ENCODE peak calls at places on chromosomes 1 and 21, in four cellular contexts. One of them, this sample, is unnamed.

GRCh38 chr1:41656088-41656487 is 171.6 kb upstream of the EDN2 start:
- DNase-seq in neural progenitor cell: no peak
- DNase-seq in pancreas: no peak
- DNase-seq in uterus: no peak
- DNase-seq in this sample: no peak

GRCh38 chr1:192272732-192273131 is 44.1 kb upstream of the RGS21 start:
- DNase-seq in neural progenitor cell: no peak
- DNase-seq in pancreas: no peak
- DNase-seq in uterus: no peak
- DNase-seq in this sample: no peak

GRCh38 chr1:112678605-112679004 is 4.1 kb downstream of the MOV10 start:
- DNase-seq in neural progenitor cell: no peak
- DNase-seq in pancreas: no peak
- DNase-seq in uterus: no peak
- DNase-seq in this sample: no peak

GRCh38 chr1:89987170-89987819 is 7.6 kb upstream of the ZNF326 start:
- DNase-seq in neural progenitor cell: peak; percentile 61
- DNase-seq in pancreas: no peak
- DNase-seq in uterus: peak; percentile 64
- DNase-seq in this sample: no peak

GRCh38 chr1:208110296-208110695 is 133.9 kb downstream of the PLXNA2 start:
- DNase-seq in neural progenitor cell: no peak
- DNase-seq in pancreas: no peak
- DNase-seq in uterus: no peak
- DNase-seq in this sample: no peak

GRCh38 chr1:36170643-36171412 is 14.9 kb downstream of the MAP7D1 start:
- DNase-seq in neural progenitor cell: no peak
- DNase-seq in pancreas: no peak
- DNase-seq in uterus: no peak
- DNase-seq in this sample: no peak

GRCh38 chr1:54989473-54989872 is 9.0 kb downstream of the TMEM61 start:
- DNase-seq in neural progenitor cell: no peak
- DNase-seq in pancreas: peak; percentile 69
- DNase-seq in uterus: no peak
- DNase-seq in this sample: no peak

GRCh38 chr1:170664828-170665617 is 1.1 kb downstream of the PRRX1 start:
- DNase-seq in neural progenitor cell: peak; percentile 68
- DNase-seq in pancreas: peak; percentile 71
- DNase-seq in uterus: peak; percentile 51
- DNase-seq in this sample: no peak

GRCh38 chr1:2587071-2587859 is 688 bp downstream of the PRXL2B start:
- DNase-seq in neural progenitor cell: peak; percentile 70
- DNase-seq in pancreas: peak; percentile 75
- DNase-seq in uterus: peak; percentile 37
- DNase-seq in this sample: no peak

GRCh38 chr1:31414692-31415370 is 1.8 kb downstream of the SERINC2 start:
- DNase-seq in neural progenitor cell: no peak
- DNase-seq in pancreas: peak; percentile 54
- DNase-seq in uterus: no peak
- DNase-seq in this sample: no peak

GRCh38 chr1:94025383-94026340 is 95.3 kb downstream of the ABCA4 start:
- DNase-seq in neural progenitor cell: peak; percentile 68
- DNase-seq in pancreas: no peak
- DNase-seq in uterus: peak; percentile 52
- DNase-seq in this sample: no peak

GRCh38 chr1:110524311-110525249 is 5.6 kb upstream of the KCNA10 start:
- DNase-seq in neural progenitor cell: peak; percentile 83
- DNase-seq in pancreas: no peak
- DNase-seq in uterus: no peak
- DNase-seq in this sample: no peak

GRCh38 chr1:225653463-225654276 is 747 bp upstream of the ENAH start:
- DNase-seq in neural progenitor cell: peak; percentile 76
- DNase-seq in pancreas: peak; percentile 82
- DNase-seq in uterus: peak; percentile 88
- DNase-seq in this sample: peak; percentile 43

GRCh38 chr1:40692429-40692905 is 963 bp downstream of the NFYC start:
- DNase-seq in neural progenitor cell: peak; percentile 73
- DNase-seq in pancreas: no peak
- DNase-seq in uterus: no peak
- DNase-seq in this sample: no peak

GRCh38 chr1:30085814-30086770 is 637.3 kb downstream of the MATN1 start:
- DNase-seq in neural progenitor cell: peak; percentile 96
- DNase-seq in pancreas: peak; percentile 81
- DNase-seq in uterus: peak; percentile 64
- DNase-seq in this sample: no peak

GRCh38 chr1:95994643-95995042 is 726.9 kb upstream of the PTBP2 start:
- DNase-seq in neural progenitor cell: no peak
- DNase-seq in pancreas: no peak
- DNase-seq in uterus: no peak
- DNase-seq in this sample: no peak

GRCh38 chr1:95992013-95992412 is 729.6 kb upstream of the PTBP2 start:
- DNase-seq in neural progenitor cell: no peak
- DNase-seq in pancreas: no peak
- DNase-seq in uterus: no peak
- DNase-seq in this sample: no peak

GRCh38 chr1:95984975-95985374 is 736.6 kb upstream of the PTBP2 start:
- DNase-seq in neural progenitor cell: no peak
- DNase-seq in pancreas: no peak
- DNase-seq in uterus: no peak
- DNase-seq in this sample: no peak

DNA sequence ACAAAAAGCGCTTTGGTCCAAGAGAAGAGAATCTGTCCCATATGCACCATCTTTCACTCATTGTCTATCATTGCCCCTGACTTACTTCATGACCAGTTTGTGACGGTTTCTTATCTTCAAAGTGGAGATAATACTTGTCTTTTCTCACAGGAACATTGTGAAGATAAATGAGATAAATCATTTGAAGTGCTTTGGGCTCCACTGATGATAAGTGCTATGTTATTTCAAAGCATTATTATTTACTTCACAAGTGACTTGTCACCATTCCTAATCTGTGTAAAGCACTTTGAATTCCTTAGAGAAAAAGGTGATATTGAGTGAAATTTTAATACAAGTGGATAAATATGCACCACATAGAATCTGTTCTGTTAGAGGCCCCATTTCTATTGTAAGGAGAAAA is 731.6 kb upstream of the PTBP2 start:
- DNase-seq in neural progenitor cell: no peak
- DNase-seq in pancreas: no peak
- DNase-seq in uterus: no peak
- DNase-seq in this sample: no peak
- TF ChIP-seq CTCF in neural progenitor cell: no peak
- TF ChIP-seq CTCF in pancreas: no peak
- TF ChIP-seq CTCF in uterus: no peak
- TF ChIP-seq CTCF in this sample: no peak

GRCh38 chr1:228486596-228487335 is 416 bp upstream of the RNF187 start:
- DNase-seq in neural progenitor cell: peak; percentile 95
- DNase-seq in pancreas: peak; percentile 78
- DNase-seq in uterus: peak; percentile 59
- DNase-seq in this sample: peak; percentile 65
- TF ChIP-seq CTCF in neural progenitor cell: no peak
- TF ChIP-seq CTCF in pancreas: no peak
- TF ChIP-seq CTCF in uterus: no peak
- TF ChIP-seq CTCF in this sample: no peak

GRCh38 chr21:36908260-36908908 is 58.1 kb downstream of the HLCS start:
- DNase-seq in neural progenitor cell: no peak
- DNase-seq in pancreas: no peak
- DNase-seq in uterus: no peak
- DNase-seq in this sample: no peak
- TF ChIP-seq CTCF in neural progenitor cell: no peak
- TF ChIP-seq CTCF in pancreas: no peak
- TF ChIP-seq CTCF in uterus: no peak
- TF ChIP-seq CTCF in this sample: no peak

GRCh38 chr1:53821380-53821779 is 16.7 kb downstream of the NDC1 start:
- DNase-seq in neural progenitor cell: no peak
- DNase-seq in pancreas: no peak
- DNase-seq in uterus: no peak
- DNase-seq in this sample: no peak
- TF ChIP-seq CTCF in neural progenitor cell: no peak
- TF ChIP-seq CTCF in pancreas: no peak
- TF ChIP-seq CTCF in uterus: no peak
- TF ChIP-seq CTCF in this sample: no peak

DNA sequence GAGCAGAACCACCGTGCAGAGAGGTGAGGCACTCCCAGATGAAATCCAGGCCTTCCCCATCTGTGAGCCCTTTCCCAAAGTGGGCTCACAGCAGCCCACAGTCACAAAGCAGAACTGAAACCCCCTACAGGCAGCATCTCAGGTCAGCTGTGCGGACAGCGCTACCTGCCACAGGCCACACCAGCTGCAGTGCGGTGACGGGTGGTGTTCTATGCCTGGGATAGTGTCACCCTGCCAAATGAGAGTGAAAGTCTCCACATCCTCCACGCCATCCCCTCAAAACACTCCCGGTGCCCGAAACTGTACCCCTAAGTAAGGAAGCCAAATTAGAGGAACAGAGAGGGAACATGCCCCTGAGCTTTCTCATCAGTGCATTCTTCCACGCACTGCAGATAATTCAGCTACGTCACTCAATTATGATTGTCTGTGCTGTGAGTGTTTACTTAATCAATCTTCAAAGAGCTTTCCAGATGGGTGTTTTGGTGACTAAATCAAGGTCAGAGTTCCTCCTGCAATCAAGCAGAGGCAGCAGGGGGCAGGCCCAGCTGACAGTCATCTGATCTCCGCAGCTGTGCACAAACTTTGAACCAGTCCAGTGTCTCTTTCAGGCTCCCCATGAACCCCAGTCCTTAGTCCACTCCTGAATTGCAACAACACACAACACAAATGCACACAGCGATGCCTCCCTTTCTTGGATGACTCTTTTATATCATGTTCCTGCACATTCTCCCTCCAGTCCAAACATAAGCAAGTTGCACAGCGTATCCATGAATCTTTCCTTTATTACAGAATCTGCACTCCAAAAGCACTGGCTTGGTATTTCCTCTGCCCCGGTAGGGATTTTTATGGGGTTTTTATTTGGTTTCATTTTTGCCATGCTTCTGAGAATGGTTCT is 150.0 kb downstream of the TOMM20 start:
- DNase-seq in neural progenitor cell: no peak
- DNase-seq in pancreas: no peak
- DNase-seq in uterus: peak; percentile 61
- DNase-seq in this sample: peak; percentile 68
- TF ChIP-seq CTCF in neural progenitor cell: peak; percentile 9
- TF ChIP-seq CTCF in pancreas: no peak
- TF ChIP-seq CTCF in uterus: no peak
- TF ChIP-seq CTCF in this sample: no peak

GRCh38 chr21:36692844-36693143 is 6.1 kb upstream of the SIM2 start:
- DNase-seq in neural progenitor cell: no peak
- DNase-seq in pancreas: no peak
- DNase-seq in uterus: no peak
- DNase-seq in this sample: no peak

GRCh38 chr21:36692125-36692843 is 6.6 kb upstream of the SIM2 start:
- DNase-seq in neural progenitor cell: peak; percentile 71
- DNase-seq in pancreas: no peak
- DNase-seq in uterus: no peak
- DNase-seq in this sample: no peak

GRCh38 chr21:36694041-36694515 is 4.8 kb upstream of the SIM2 start:
- DNase-seq in neural progenitor cell: peak; percentile 56
- DNase-seq in pancreas: no peak
- DNase-seq in uterus: no peak
- DNase-seq in this sample: no peak

GRCh38 chr21:36694593-36695282 is 4.2 kb upstream of the SIM2 start:
- DNase-seq in neural progenitor cell: peak; percentile 24
- DNase-seq in pancreas: no peak
- DNase-seq in uterus: no peak
- DNase-seq in this sample: no peak

DNA sequence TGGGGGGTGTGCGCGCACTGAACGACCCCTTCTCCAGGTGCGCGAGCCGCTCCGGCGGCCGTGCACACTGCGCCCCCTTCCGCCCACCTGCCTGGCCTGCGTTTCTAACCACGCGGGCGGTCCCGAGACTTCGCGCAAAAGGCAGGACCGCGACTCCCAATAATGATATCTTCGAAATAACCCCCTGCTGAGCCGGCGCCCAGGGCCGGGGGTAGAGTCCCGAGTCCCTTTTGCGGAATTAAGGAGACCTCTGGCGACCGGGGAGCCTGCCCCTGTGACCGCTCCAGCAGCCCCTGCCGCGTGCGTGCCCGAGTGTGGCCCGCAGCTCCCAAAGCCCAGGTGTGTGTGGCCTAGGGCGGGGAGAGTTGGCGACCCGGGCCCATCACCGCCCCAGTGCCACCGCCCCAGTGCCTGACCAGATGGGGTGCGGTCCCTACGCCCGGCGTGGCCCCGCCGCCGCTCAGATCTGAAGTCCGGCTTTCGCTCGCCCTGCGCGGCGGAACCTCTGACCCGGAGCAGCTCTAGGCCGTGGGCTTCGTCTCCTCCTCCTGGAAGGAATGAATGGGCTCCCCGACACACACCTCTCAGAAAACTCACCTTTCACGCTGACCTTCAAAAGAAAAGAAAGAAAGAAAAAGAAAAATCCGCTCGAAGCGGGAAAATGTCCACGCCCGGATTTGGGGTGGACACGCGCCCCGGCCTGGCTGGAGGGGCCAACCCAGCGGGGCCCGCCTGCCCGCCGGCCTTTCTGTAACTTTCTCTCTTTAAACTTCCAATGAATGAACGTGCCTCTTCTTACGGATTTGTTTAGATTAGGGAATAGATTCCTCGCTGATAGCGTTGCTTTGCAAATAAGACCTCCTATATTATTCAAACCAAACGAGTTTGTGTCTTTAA is 5.5 kb upstream of the SIM2 start:
- DNase-seq in neural progenitor cell: peak; percentile 73
- DNase-seq in pancreas: peak; percentile 55
- DNase-seq in uterus: no peak
- DNase-seq in this sample: no peak
- TF ChIP-seq CTCF in neural progenitor cell: peak; percentile 70
- TF ChIP-seq CTCF in pancreas: no peak
- TF ChIP-seq CTCF in uterus: no peak
- TF ChIP-seq CTCF in this sample: no peak

This sample was measured in activated B cell treated with CpG ODN at 0.5 μM for 24 hours.